ENCODE peak calls at places on chromosomes 4 and X, in nine cellular contexts. X is mesendoderm, O is mesenchymal stem cell, D is HCT116, L is mammary epithelial cell, Z is neuronal stem cell, R is IMR-90, Q is A549, M is H9. E is an unnamed sample.

GRCh38 chr4:98692411-98692810 is 34.0 kb upstream of the TSPAN5 start:
- DNase-seq in X (no peak), O (no peak), D (no peak), L (no peak), Z (no peak), R (no peak), Q (no peak), M (no peak), E (no peak)

GRCh38 chrX:7985568-7985967 is 58.4 kb upstream of the PNPLA4 start:
- DNase-seq in X (no peak), O (no peak), D (no peak), L (peak; percentile 69), Z (no peak), R (peak; percentile 30), Q (no peak), M (no peak), E (no peak)

GRCh38 chrX:56600141-56600540 is 36.7 kb downstream of the UBQLN2 start:
- DNase-seq in X (no peak), O (no peak), D (no peak), L (no peak), Z (no peak), R (peak; percentile 2), Q (no peak), M (no peak), E (peak; percentile 12)

GRCh38 chr4:13918110-13918509 is 290.6 kb upstream of the BOD1L1 start:
- DNase-seq in X (no peak), O (peak; percentile 97), D (no peak), L (peak; percentile 97), Z (no peak), R (peak; percentile 100), Q (peak; percentile 5), M (no peak), E (peak; percentile 9)

GRCh38 chr4:29948858-29949257 is 771.3 kb upstream of the PCDH7 start:
- DNase-seq in X (no peak), O (no peak), D (no peak), L (no peak), Z (no peak), R (no peak), Q (no peak), M (no peak), E (no peak)

GRCh38 chr4:152009046-152009445 is 248.2 kb upstream of the GATB start:
- DNase-seq in X (no peak), O (no peak), D (no peak), L (no peak), Z (peak; percentile 54), R (no peak), Q (no peak), M (no peak), E (no peak)

GRCh38 chr4:2797545-2798305 is 4.8 kb downstream of the SH3BP2 start:
- DNase-seq in X (no peak), O (no peak), D (no peak), L (no peak), Z (no peak), R (no peak), Q (no peak), M (no peak), E (no peak)

GRCh38 chrX:38107028-38107427 is 100.7 kb downstream of the SYTL5 start:
- DNase-seq in X (no peak), O (no peak), D (no peak), L (no peak), Z (no peak), R (no peak), Q (no peak), M (no peak), E (peak; percentile 1)

GRCh38 chrX:21056636-21057035 is 317.6 kb upstream of the CNKSR2 start:
- DNase-seq in X (no peak), O (no peak), D (no peak), L (peak; percentile 31), Z (no peak), R (no peak), Q (no peak), M (no peak), E (no peak)

GRCh38 chrX:12917753-12918152 is 11.3 kb downstream of the TLR8 start:
- DNase-seq in X (no peak), O (no peak), D (no peak), L (no peak), Z (no peak), R (no peak), Q (no peak), M (no peak), E (no peak)

GRCh38 chrX:429266-429825 is 42.6 kb upstream of the PPP2R3B start:
- DNase-seq in X (no peak), O (no peak), D (no peak), L (no peak), Z (no peak), R (no peak), Q (no peak), M (no peak), E (no peak)

GRCh38 chr4:112593438-112594133 is 43.1 kb downstream of the ZGRF1 start:
- DNase-seq in X (peak; percentile 2), O (no peak), D (no peak), L (no peak), Z (no peak), R (no peak), Q (no peak), M (no peak), E (no peak)

GRCh38 chrX:136453771-136454170 is 34.0 kb upstream of the BRS3 start:
- DNase-seq in X (no peak), O (no peak), D (no peak), L (no peak), Z (no peak), R (no peak), Q (no peak), M (no peak), E (no peak)

GRCh38 chrX:117834076-117834475 is 282.5 kb downstream of the KLHL13 start:
- DNase-seq in X (no peak), O (no peak), D (no peak), L (no peak), Z (no peak), R (no peak), Q (no peak), M (no peak), E (no peak)

GRCh38 chr4:120977435-120977997 is 55.0 kb upstream of the PRDM5 start:
- DNase-seq in X (peak; percentile 86), O (peak; percentile 57), D (peak; percentile 61), L (peak; percentile 47), Z (no peak), R (peak; percentile 70), Q (peak; percentile 7), M (peak; percentile 44), E (peak; percentile 10)

DNA sequence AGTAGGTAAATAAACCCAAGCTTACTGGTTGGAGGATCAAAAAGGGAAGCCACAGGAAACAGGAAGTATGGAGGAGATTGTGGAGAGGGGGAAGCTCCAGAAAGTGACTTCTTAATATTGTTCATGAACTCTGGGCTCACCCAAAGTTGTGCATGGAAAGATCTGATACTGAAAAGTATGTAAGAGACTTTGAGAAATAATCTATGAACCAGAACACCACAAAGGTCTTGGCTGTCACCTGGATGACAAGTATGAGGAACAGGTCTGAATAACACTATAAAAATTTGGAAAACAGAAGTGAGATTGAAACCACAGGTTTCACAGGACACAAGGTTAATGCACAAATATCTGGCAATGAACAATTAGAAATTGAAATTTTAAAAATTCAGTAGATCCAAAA is 567.4 kb downstream of the INPP4B start:
- DNase-seq in X (no peak), O (no peak), D (no peak), L (peak; percentile 32), Z (no peak), R (no peak), Q (no peak), M (no peak), E (no peak)
- H3K4me2 ChIP-seq in X (no peak overlapping the region), O (no peak overlapping the region), D (no peak overlapping the region), L (no peak overlapping the region), Z (no peak overlapping the region), R (no peak overlapping the region), Q (no peak overlapping the region), M (no peak overlapping the region), E (no peak overlapping the region)

GRCh38 chr4:128322311-128322710 is 34.7 kb upstream of the PGRMC2 start:
- DNase-seq in X (no peak), O (peak; percentile 24), D (no peak), L (peak; percentile 69), Z (no peak), R (peak; percentile 28), Q (no peak), M (no peak), E (peak; percentile 45)
- H3K4me2 ChIP-seq in X (no peak overlapping the region), O (no peak overlapping the region), D (peak overlapping the region; percentile 36), L (peak overlapping the region; percentile 69), Z (no peak overlapping the region), R (no peak overlapping the region), Q (peak overlapping the region; percentile 62), M (no peak overlapping the region), E (no peak overlapping the region)

DNA sequence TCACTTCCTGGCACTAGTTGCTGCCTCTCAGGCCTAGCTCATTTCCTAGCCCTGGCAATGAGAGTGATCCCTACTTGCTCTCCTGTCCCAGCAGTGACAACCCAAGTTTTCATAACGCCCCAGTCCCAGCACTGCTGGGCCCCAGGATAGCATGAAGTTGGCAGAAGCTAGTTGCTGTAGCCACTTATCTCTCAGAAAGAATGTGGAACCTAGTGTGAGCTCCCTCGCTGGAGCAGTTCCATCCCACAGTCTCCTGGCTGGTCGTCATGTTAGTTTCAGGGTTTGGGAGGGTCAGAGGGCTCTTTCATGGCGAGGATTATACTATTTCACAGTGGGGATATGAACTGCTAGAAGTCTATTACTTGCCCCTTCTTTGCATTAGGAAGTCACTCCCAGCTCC is 5.1 kb downstream of the PF4 start:
- DNase-seq in X (no peak), O (no peak), D (no peak), L (no peak), Z (no peak), R (peak; percentile 13), Q (no peak), M (no peak), E (no peak)
- H3K4me2 ChIP-seq in X (no peak overlapping the region), O (no peak overlapping the region), D (no peak overlapping the region), L (no peak overlapping the region), Z (no peak overlapping the region), R (no peak overlapping the region), Q (no peak overlapping the region), M (no peak overlapping the region), E (no peak overlapping the region)

GRCh38 chr4:157459789-157460188 is 239.3 kb downstream of the GRIA2 start:
- DNase-seq in X (no peak), O (no peak), D (no peak), L (peak; percentile 82), Z (peak; percentile 31), R (no peak), Q (no peak), M (no peak), E (peak; percentile 56)
- H3K4me2 ChIP-seq in X (no peak overlapping the region), O (no peak overlapping the region), D (no peak overlapping the region), L (peak overlapping the region; percentile 65), Z (no peak overlapping the region), R (no peak overlapping the region), Q (no peak overlapping the region), M (no peak overlapping the region), E (peak overlapping the region; percentile 62)

GRCh38 chrX:32873786-32874185 is 337.6 kb downstream of the DMD start:
- DNase-seq in X (no peak), O (no peak), D (no peak), L (peak; percentile 15), Z (no peak), R (no peak), Q (no peak), M (no peak), E (no peak)
- H3K4me2 ChIP-seq in X (no peak overlapping the region), O (no peak overlapping the region), D (no peak overlapping the region), L (peak overlapping the region; percentile 10), Z (no peak overlapping the region), R (no peak overlapping the region), Q (no peak overlapping the region), M (no peak overlapping the region), E (no peak overlapping the region)